ENCODE peak calls at places on chromosomes 7 and 10, in eight cellular contexts. T is tibial nerve, W is uterus, K is right lobe of liver, S is stomach, Q is HepG2, A is esophagus muscularis mucosa, R is A549. G is an unnamed sample.

GRCh38 chr10:45491061-45491460 is 117.0 kb downstream of the ALOX5 start:
- DNase-seq in T (no peak), W (no peak), K (no peak), S (no peak), Q (no peak), A (no peak), R (no peak), G (no peak)

GRCh38 chr10:89502556-89502955 is 32.8 kb downstream of the SLC16A12 start:
- DNase-seq in T (no peak), W (no peak), K (no peak), S (no peak), Q (no peak), A (no peak), R (no peak), G (no peak)

GRCh38 chr10:118692911-118693310 is 61.9 kb downstream of the CACUL1 start:
- DNase-seq in T (no peak), W (no peak), K (no peak), S (no peak), Q (no peak), A (no peak), R (no peak), G (no peak)

GRCh38 chr10:35908451-35908850 is 266.4 kb upstream of the FZD8 start:
- DNase-seq in T (no peak), W (no peak), K (no peak), S (no peak), Q (no peak), A (no peak), R (no peak), G (no peak)

GRCh38 chr7:150340024-150340749 is 1.2 kb downstream of the RARRES2 start:
- DNase-seq in T (no peak), W (peak; percentile 55), K (peak; percentile 87), S (peak; percentile 55), Q (peak; percentile 56), A (no peak), R (no peak), G (peak; percentile 53)

GRCh38 chr10:9188022-9188810 is 1133.7 kb downstream of the GATA3 start:
- DNase-seq in T (no peak), W (no peak), K (no peak), S (no peak), Q (no peak), A (no peak), R (no peak), G (no peak)

GRCh38 chr10:123203393-123204126 is 49.4 kb downstream of the BUB3 start:
- DNase-seq in T (no peak), W (no peak), K (peak; percentile 79), S (no peak), Q (peak; percentile 94), A (no peak), R (peak; percentile 8), G (no peak)

GRCh38 chr7:30787476-30787875 is 16.3 kb downstream of the MINDY4 start:
- DNase-seq in T (no peak), W (no peak), K (no peak), S (no peak), Q (no peak), A (no peak), R (no peak), G (no peak)

GRCh38 chr10:116540814-116541213 is 4.9 kb upstream of the PNLIP start:
- DNase-seq in T (no peak), W (no peak), K (no peak), S (no peak), Q (no peak), A (no peak), R (no peak), G (no peak)

GRCh38 chr7:55065079-55065478 is 46.3 kb downstream of the EGFR start:
- DNase-seq in T (no peak), W (peak; percentile 85), K (no peak), S (no peak), Q (no peak), A (no peak), R (peak; percentile 84), G (no peak)

GRCh38 chr10:63627376-63627775 is 106.2 kb downstream of the REEP3 start:
- DNase-seq in T (no peak), W (no peak), K (no peak), S (no peak), Q (no peak), A (no peak), R (no peak), G (no peak)

GRCh38 chr10:48602401-48603135 is 2.3 kb downstream of the ARHGAP22 start:
- DNase-seq in T (no peak), W (no peak), K (no peak), S (no peak), Q (no peak), A (no peak), R (no peak), G (no peak)

GRCh38 chr7:83159731-83160130 is 3.0 kb downstream of the PCLO start:
- DNase-seq in T (no peak), W (no peak), K (no peak), S (no peak), Q (no peak), A (no peak), R (no peak), G (no peak)

GRCh38 chr10:61606971-61607907 is 55.5 kb upstream of the CABCOCO1 start:
- DNase-seq in T (no peak), W (no peak), K (no peak), S (no peak), Q (peak; percentile 14), A (no peak), R (no peak), G (no peak)

GRCh38 chr10:14822879-14823755 is 14.7 kb downstream of the CDNF start:
- DNase-seq in T (no peak), W (peak; percentile 42), K (no peak), S (peak; percentile 31), Q (peak; percentile 12), A (no peak), R (peak; percentile 66), G (no peak)

GRCh38 chr7:6589829-6590644 is at the start of gene INTS15:
- DNase-seq in T (peak; percentile 26), W (peak; percentile 60), K (peak; percentile 80), S (peak; percentile 84), Q (peak; percentile 51), A (no peak), R (peak; percentile 65), G (peak; percentile 74)

GRCh38 chr7:74092964-74093339 is 9.3 kb downstream of the LIMK1 start:
- DNase-seq in T (peak; percentile 45), W (peak; percentile 42), K (no peak), S (no peak), Q (no peak), A (no peak), R (no peak), G (peak; percentile 66)

GRCh38 chr7:954330-955238 is at the start of gene ADAP1:
- DNase-seq in T (no peak), W (peak; percentile 7), K (no peak), S (peak; percentile 66), Q (no peak), A (no peak), R (peak; percentile 37), G (peak; percentile 56)
- H3K27ac ChIP-seq in T (peak within 1 kb of the TSS; percentile 61), W (no peak within 1 kb of the TSS), K (peak within 1 kb of the TSS; percentile 36), S (peak within 1 kb of the TSS; percentile 79), Q (no peak within 1 kb of the TSS), A (peak within 1 kb of the TSS; percentile 93), R (peak within 1 kb of the TSS; percentile 61), G (no peak within 1 kb of the TSS)

DNA sequence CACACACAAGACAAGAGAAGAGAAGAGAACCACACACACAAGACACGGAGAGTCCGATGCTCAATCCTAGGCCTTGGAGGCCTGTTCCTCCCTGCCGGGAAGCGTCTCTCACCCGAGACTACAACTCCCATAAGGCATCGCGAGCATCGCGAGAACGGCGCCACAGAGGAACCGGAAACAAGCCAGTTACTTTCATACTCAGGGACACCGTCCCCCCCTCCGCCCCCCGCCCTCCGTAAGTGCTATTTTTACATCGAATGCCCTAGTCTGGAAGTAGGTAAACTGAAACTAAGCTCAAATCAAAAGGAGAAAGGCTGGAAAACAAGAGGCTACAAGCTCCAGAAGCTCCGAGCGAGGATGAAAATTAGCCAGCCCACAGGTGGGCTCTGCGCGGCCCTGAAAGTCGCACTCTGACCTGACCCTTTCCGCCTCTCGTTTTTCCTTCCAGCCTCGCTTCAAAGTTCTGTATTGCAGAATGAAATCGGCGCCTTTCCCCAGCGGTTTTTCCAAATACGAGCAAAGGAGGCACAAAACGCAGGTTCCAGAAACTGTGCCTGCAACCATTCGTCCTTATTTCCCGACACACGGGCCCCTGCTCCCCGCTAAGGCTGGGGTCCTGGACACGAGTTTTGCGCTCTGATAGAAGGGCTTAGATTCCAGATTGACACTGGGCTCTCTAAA is 11.5 kb upstream of the DNAJC12 start:
- DNase-seq in T (peak; percentile 90), W (peak; percentile 97), K (peak; percentile 98), S (peak; percentile 94), Q (peak; percentile 89), A (peak; percentile 98), R (peak; percentile 90), G (peak; percentile 98)
- TF ChIP-seq POLR2A in T (peak; percentile 66), W (peak; percentile 37), K (peak; percentile 66), S (no peak), Q (peak; percentile 71), A (no peak), R (peak; percentile 58), G (no peak)

DNA sequence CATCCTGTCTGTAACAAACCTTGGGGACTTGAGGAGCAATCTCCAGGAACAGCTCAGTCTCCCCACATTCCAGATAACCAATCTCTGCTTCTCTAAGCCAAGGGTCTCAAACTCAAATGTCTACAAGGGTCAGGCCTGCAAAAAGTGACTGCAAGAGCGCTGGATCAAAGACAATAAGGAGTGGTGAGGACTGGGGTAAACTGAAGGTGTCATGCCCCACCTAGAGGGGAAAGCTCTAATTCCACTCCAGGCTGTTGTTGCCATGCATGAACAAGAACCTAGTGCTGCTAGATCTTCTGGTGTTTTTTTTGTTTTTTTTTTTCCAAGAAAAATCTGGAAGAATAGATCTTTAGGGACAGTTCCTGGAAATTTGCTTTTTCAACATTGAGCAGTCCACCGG is 117.9 kb upstream of the MACROH2A2 start:
- DNase-seq in T (no peak), W (no peak), K (no peak), S (no peak), Q (no peak), A (no peak), R (no peak), G (no peak)
- TF ChIP-seq CTCF in T (no peak), W (no peak), K (no peak), S (no peak), Q (peak; percentile 12), A (no peak), R (no peak), G (no peak)

DNA sequence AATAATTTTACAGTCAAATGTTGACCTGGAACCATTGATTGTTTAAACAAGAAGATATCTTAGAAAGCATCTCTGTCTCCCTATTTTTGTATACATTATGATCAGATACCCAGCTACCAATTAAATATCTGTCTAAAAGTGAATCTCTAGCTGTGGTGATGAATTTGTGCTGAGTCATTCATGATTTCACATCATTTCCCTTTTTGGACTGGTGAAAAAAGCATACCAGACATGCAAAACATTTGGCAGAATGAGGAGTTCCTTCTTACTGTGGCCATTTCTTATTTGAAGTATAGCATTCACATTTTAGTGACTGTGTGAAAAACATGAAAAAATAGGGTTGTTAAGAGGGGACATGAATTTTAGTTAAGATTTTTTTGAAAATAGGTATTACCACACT is 98.0 kb upstream of the GATA3 start:
- DNase-seq in T (no peak), W (no peak), K (no peak), S (no peak), Q (no peak), A (no peak), R (no peak), G (no peak)
- H3K27ac ChIP-seq in T (no peak overlapping the region), W (no peak overlapping the region), K (no peak overlapping the region), S (no peak overlapping the region), Q (no peak overlapping the region), A (no peak overlapping the region), R (peak overlapping the region; percentile 52), G (no peak overlapping the region)